ENCODE peak calls at places on chromosomes 11 and 22, in six cellular contexts. One of them, this sample, is unnamed. For H3K4me1, the result is how much of the 10 kb centered on the place peaks cover.

GRCh38 chr11:100791873-100792272 is 104.8 kb downstream of the ARHGAP42 start:
- DNase-seq in IMR-90: peak
- DNase-seq in tibial nerve: no peak
- DNase-seq in thoracic aorta: no peak
- DNase-seq in GM23338: peak
- DNase-seq in adrenal gland: no peak
- DNase-seq in this sample: no peak

GRCh38 chr11:47399860-47400812 is 8.3 kb upstream of the SLC39A13 start:
- DNase-seq in IMR-90: no peak
- DNase-seq in GM23338: peak
- DNase-seq in adrenal gland: no peak
- DNase-seq in thoracic aorta: no peak
- DNase-seq in tibial nerve: no peak
- DNase-seq in this sample: no peak

GRCh38 chr22:40331706-40332105 is 14.6 kb upstream of the ADSL start:
- DNase-seq in thoracic aorta: no peak
- DNase-seq in tibial nerve: no peak
- DNase-seq in adrenal gland: no peak
- DNase-seq in IMR-90: no peak
- DNase-seq in GM23338: no peak
- DNase-seq in this sample: no peak

GRCh38 chr22:46909237-46910030 is 147.0 kb downstream of the TBC1D22A start:
- DNase-seq in GM23338: no peak
- DNase-seq in IMR-90: no peak
- DNase-seq in thoracic aorta: no peak
- DNase-seq in tibial nerve: no peak
- DNase-seq in adrenal gland: no peak
- DNase-seq in this sample: no peak

GRCh38 chr22:16917144-16918003 is 90.6 kb downstream of the GAB4 start:
- DNase-seq in IMR-90: peak
- DNase-seq in adrenal gland: peak
- DNase-seq in GM23338: peak
- DNase-seq in thoracic aorta: no peak
- DNase-seq in tibial nerve: peak
- DNase-seq in this sample: peak

GRCh38 chr22:39348909-39349505 is 784 bp upstream of the SYNGR1 start:
- DNase-seq in thoracic aorta: no peak
- DNase-seq in tibial nerve: no peak
- DNase-seq in GM23338: no peak
- DNase-seq in adrenal gland: no peak
- DNase-seq in IMR-90: no peak
- DNase-seq in this sample: no peak

GRCh38 chr22:50165438-50166123 is 5.0 kb upstream of the PANX2 start:
- DNase-seq in tibial nerve: no peak
- DNase-seq in GM23338: no peak
- DNase-seq in IMR-90: no peak
- DNase-seq in thoracic aorta: no peak
- DNase-seq in adrenal gland: no peak
- DNase-seq in this sample: no peak

GRCh38 chr11:45872513-45873356 is 12.7 kb upstream of the MAPK8IP1 start:
- DNase-seq in thoracic aorta: no peak
- DNase-seq in tibial nerve: no peak
- DNase-seq in GM23338: peak
- DNase-seq in IMR-90: peak
- DNase-seq in adrenal gland: peak
- DNase-seq in this sample: no peak

GRCh38 chr11:44787070-44787469 is 60.3 kb downstream of the TSPAN18 start:
- DNase-seq in IMR-90: no peak
- DNase-seq in thoracic aorta: no peak
- DNase-seq in adrenal gland: no peak
- DNase-seq in tibial nerve: no peak
- DNase-seq in GM23338: no peak
- DNase-seq in this sample: no peak

GRCh38 chr11:91860661-91861060 is 364.0 kb upstream of the FAT3 start:
- DNase-seq in GM23338: no peak
- DNase-seq in thoracic aorta: no peak
- DNase-seq in adrenal gland: no peak
- DNase-seq in IMR-90: no peak
- DNase-seq in tibial nerve: no peak
- DNase-seq in this sample: no peak

GRCh38 chr22:25027959-25028840 is 75.7 kb downstream of the KIAA1671 start:
- DNase-seq in IMR-90: no peak
- DNase-seq in thoracic aorta: no peak
- DNase-seq in adrenal gland: no peak
- DNase-seq in GM23338: peak
- DNase-seq in tibial nerve: peak
- DNase-seq in this sample: no peak

GRCh38 chr11:19597194-19597593 is 115.4 kb upstream of the NAV2 start:
- DNase-seq in GM23338: no peak
- DNase-seq in tibial nerve: no peak
- DNase-seq in adrenal gland: no peak
- DNase-seq in IMR-90: peak
- DNase-seq in thoracic aorta: no peak
- DNase-seq in this sample: no peak

DNA sequence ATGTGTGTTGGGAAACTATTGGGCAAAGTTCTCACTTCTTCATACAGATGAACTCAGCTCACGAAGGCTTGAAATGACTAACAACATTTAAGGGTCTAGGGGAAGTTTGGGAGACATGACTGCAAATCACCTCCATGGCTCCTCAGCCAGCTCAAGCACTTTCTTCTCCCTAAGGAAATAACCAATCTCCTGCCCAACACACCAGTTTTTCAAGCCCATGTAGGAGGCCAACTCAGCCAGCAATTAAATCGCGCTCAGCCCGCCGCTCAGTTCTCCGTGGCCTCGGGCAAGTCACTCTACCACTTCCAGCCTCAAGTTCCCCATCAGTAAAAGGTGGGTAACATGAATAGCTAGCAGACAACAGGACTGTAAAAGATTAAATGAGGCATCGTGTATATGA is 814 bp downstream of the POLDIP3 start:
- DNase-seq in adrenal gland: peak
- DNase-seq in tibial nerve: no peak
- DNase-seq in thoracic aorta: no peak
- DNase-seq in GM23338: no peak
- DNase-seq in IMR-90: no peak
- DNase-seq in this sample: no peak
- H3K4me1 ChIP-seq in adrenal gland: half or more
- H3K4me1 ChIP-seq in tibial nerve: under half
- H3K4me1 ChIP-seq in thoracic aorta: under half
- H3K4me1 ChIP-seq in GM23338: under half
- H3K4me1 ChIP-seq in IMR-90: under half
- H3K4me1 ChIP-seq in this sample: under half

DNA sequence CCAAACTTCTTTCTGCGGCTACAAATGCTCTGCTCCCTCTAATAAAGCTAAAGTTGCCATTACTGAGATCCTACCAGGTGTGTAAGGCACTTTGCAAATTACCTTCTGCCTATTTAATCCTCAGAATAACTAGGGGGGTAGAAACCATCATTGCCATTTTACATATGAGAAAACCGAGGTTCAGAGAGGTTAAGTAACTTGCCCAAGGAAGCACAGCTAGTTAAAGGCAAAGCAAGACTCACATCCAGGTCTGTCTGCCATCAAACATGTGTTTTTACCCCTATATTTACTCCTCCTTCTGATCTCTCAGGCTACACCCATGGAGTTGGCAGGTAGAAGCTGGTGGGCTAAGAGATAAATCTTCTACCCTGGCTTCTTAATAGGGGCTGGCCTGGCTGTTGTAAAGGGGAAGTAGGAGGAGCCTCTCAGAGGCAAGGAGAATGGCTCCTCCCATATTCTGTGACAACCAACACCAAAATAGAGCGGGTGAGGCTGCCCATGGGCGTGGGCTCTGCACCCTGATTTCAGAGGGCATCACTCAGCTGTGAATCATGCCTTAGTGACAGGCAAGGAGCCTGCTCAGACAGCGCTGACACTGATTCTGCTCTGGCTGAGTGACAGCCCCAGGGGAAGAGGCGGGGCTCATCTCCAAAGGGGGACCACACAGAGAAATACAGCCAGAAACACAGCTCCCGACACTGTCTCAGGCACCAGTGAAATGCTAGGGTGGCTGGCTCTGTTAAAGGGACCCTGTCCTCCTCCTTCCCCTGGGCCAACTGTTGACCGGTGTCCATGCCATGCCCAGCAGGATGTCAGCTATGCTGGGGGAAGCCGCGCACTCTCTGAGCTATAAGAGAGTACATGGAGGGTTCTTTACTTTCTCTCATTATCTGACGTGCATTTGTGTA is 106.8 kb downstream of the ABTB2 start:
- DNase-seq in GM23338: peak
- DNase-seq in IMR-90: peak
- DNase-seq in tibial nerve: peak
- DNase-seq in thoracic aorta: peak
- DNase-seq in adrenal gland: no peak
- DNase-seq in this sample: no peak
- H3K4me3 ChIP-seq in GM23338: no peak
- H3K4me3 ChIP-seq in IMR-90: peak
- H3K4me3 ChIP-seq in tibial nerve: no peak
- H3K4me3 ChIP-seq in thoracic aorta: peak
- H3K4me3 ChIP-seq in adrenal gland: no peak
- H3K4me3 ChIP-seq in this sample: no peak

GRCh38 chr11:27403195-27403594 is 40.2 kb upstream of the CCDC34 start:
- DNase-seq in GM23338: no peak
- DNase-seq in tibial nerve: no peak
- DNase-seq in adrenal gland: no peak
- DNase-seq in thoracic aorta: no peak
- DNase-seq in IMR-90: no peak
- DNase-seq in this sample: no peak

GRCh38 chr11:27404427-27404826 is 41.4 kb upstream of the CCDC34 start:
- DNase-seq in IMR-90: no peak
- DNase-seq in thoracic aorta: no peak
- DNase-seq in tibial nerve: no peak
- DNase-seq in GM23338: no peak
- DNase-seq in adrenal gland: no peak
- DNase-seq in this sample: no peak

GRCh38 chr11:27402450-27402849 is 39.4 kb upstream of the CCDC34 start:
- DNase-seq in adrenal gland: no peak
- DNase-seq in GM23338: no peak
- DNase-seq in thoracic aorta: no peak
- DNase-seq in IMR-90: no peak
- DNase-seq in tibial nerve: no peak
- DNase-seq in this sample: no peak

GRCh38 chr11:27406498-27407354 is 43.7 kb upstream of the CCDC34 start:
- DNase-seq in GM23338: no peak
- DNase-seq in adrenal gland: no peak
- DNase-seq in IMR-90: no peak
- DNase-seq in tibial nerve: no peak
- DNase-seq in thoracic aorta: no peak
- DNase-seq in this sample: no peak

DNA sequence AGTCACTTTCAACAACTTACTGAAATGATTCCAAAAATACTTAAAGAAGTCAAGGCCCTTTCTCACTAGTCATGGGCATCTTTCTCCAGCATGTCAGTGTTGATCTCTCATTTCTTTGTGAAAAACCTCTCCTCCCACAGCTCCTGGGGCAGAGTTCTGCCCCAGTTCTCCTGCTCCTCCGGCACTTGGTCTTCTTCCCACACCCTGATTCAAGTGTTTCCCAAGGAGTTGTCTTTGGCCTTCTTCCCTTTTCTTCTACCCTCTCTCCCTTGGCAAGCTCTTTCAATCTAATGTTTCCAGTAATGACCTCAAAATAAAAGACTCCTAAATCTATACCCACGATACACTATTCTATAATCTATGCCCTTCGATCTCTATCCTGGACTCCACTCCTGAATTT is 42.1 kb upstream of the CCDC34 start:
- DNase-seq in tibial nerve: no peak
- DNase-seq in IMR-90: no peak
- DNase-seq in thoracic aorta: no peak
- DNase-seq in adrenal gland: no peak
- DNase-seq in GM23338: no peak
- DNase-seq in this sample: no peak
- H3K4me1 ChIP-seq in tibial nerve: under half
- H3K4me1 ChIP-seq in IMR-90: under half
- H3K4me1 ChIP-seq in thoracic aorta: under half
- H3K4me1 ChIP-seq in adrenal gland: under half
- H3K4me1 ChIP-seq in GM23338: under half
- H3K4me1 ChIP-seq in this sample: under half

GRCh38 chr22:21043856-21044535 is 1.8 kb upstream of the LRRC74B start:
- DNase-seq in tibial nerve: no peak
- DNase-seq in IMR-90: no peak
- DNase-seq in GM23338: no peak
- DNase-seq in adrenal gland: no peak
- DNase-seq in thoracic aorta: no peak
- DNase-seq in this sample: no peak

GRCh38 chr22:21044931-21045584 is 688 bp upstream of the LRRC74B start:
- DNase-seq in IMR-90: peak
- DNase-seq in adrenal gland: peak
- DNase-seq in tibial nerve: no peak
- DNase-seq in thoracic aorta: no peak
- DNase-seq in GM23338: peak
- DNase-seq in this sample: no peak

GRCh38 chr22:21047035-21047661 is 1.4 kb downstream of the LRRC74B start:
- DNase-seq in adrenal gland: no peak
- DNase-seq in IMR-90: no peak
- DNase-seq in GM23338: no peak
- DNase-seq in thoracic aorta: no peak
- DNase-seq in tibial nerve: no peak
- DNase-seq in this sample: no peak

GRCh38 chr22:21047730-21048129 is 2.0 kb downstream of the LRRC74B start:
- DNase-seq in thoracic aorta: no peak
- DNase-seq in GM23338: no peak
- DNase-seq in tibial nerve: no peak
- DNase-seq in adrenal gland: no peak
- DNase-seq in IMR-90: no peak
- DNase-seq in this sample: no peak

GRCh38 chr22:21045585-21046294 is at the start of gene LRRC74B:
- DNase-seq in adrenal gland: peak
- DNase-seq in thoracic aorta: peak
- DNase-seq in GM23338: peak
- DNase-seq in tibial nerve: peak
- DNase-seq in IMR-90: peak
- DNase-seq in this sample: peak
- H3K4me3 ChIP-seq in adrenal gland: no peak
- H3K4me3 ChIP-seq in thoracic aorta: peak
- H3K4me3 ChIP-seq in GM23338: peak
- H3K4me3 ChIP-seq in tibial nerve: peak
- H3K4me3 ChIP-seq in IMR-90: peak
- H3K4me3 ChIP-seq in this sample: no peak

DNA sequence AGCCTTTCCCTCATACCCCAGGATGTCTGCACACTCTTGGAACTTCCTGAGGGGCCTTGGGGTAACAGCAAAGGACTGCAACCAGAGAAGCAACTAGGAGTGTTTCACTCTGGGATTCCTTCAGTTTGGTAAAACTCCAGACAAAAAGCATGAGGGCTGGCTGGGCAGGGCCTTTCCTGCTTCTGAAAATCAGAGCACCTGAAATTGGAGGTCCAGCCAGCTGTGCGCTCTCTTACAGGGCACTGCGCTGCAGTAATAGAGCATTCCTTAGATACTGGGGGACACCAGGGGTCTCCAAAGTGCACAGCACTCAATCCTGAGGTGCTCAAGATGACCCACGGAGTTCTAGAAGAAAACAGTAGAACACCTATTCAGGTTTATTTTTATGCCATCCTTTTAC is 49.7 kb downstream of the PLEKHA7 start:
- DNase-seq in thoracic aorta: no peak
- DNase-seq in adrenal gland: no peak
- DNase-seq in tibial nerve: no peak
- DNase-seq in GM23338: no peak
- DNase-seq in IMR-90: no peak
- DNase-seq in this sample: no peak
- H3K4me1 ChIP-seq in thoracic aorta: under half
- H3K4me1 ChIP-seq in adrenal gland: under half
- H3K4me1 ChIP-seq in tibial nerve: under half
- H3K4me1 ChIP-seq in GM23338: under half
- H3K4me1 ChIP-seq in IMR-90: under half
- H3K4me1 ChIP-seq in this sample: under half

GRCh38 chr11:60995798-60996197 is 24.3 kb downstream of the CD6 start:
- DNase-seq in adrenal gland: peak
- DNase-seq in IMR-90: no peak
- DNase-seq in thoracic aorta: no peak
- DNase-seq in tibial nerve: no peak
- DNase-seq in GM23338: no peak
- DNase-seq in this sample: no peak
- H3K4me3 ChIP-seq in adrenal gland: no peak
- H3K4me3 ChIP-seq in IMR-90: no peak
- H3K4me3 ChIP-seq in thoracic aorta: no peak
- H3K4me3 ChIP-seq in tibial nerve: no peak
- H3K4me3 ChIP-seq in GM23338: no peak
- H3K4me3 ChIP-seq in this sample: no peak